ENCODE peak calls at places on chromosomes 16 and 17, in seven cellular contexts. T is psoas muscle, L is left ventricle myocardium inferior, G is cardiac muscle cell, H is sigmoid colon, C is tibial artery, D is upper lobe of right lung. Q is an unnamed sample.

GRCh38 chr16:80824623-80825364 is 20.4 kb upstream of the CDYL2 start:
- DNase-seq in D (no peak), C (peak; percentile 26), T (no peak), G (peak; percentile 79), H (no peak), L (no peak), Q (peak; percentile 68)

GRCh38 chr16:35480361-35480760 is 2020.9 kb downstream of the TP53TG3F start:
- DNase-seq in T (no peak), D (no peak), G (no peak), C (no peak), L (no peak), H (no peak), Q (no peak)

GRCh38 chr17:32490101-32490482 is 3.3 kb downstream of the CDK5R1 start:
- DNase-seq in T (no peak), H (no peak), D (peak; percentile 44), L (no peak), C (no peak), G (no peak), Q (no peak)

GRCh38 chr16:87540072-87540976 is 47.5 kb upstream of the ZCCHC14 start:
- DNase-seq in L (no peak), H (no peak), T (no peak), G (no peak), D (no peak), C (no peak), Q (no peak)

GRCh38 chr17:21199311-21199710 is 14.7 kb downstream of the TMEM11 start:
- DNase-seq in D (no peak), T (no peak), G (peak; percentile 89), L (no peak), C (no peak), H (no peak), Q (peak; percentile 19)

GRCh38 chr16:50428742-50429141 is 60.0 kb upstream of the BRD7 start:
- DNase-seq in H (no peak), T (no peak), D (no peak), L (no peak), G (no peak), C (no peak), Q (no peak)

GRCh38 chr17:45577571-45578279 is 87.2 kb upstream of the PLEKHM1 start:
- DNase-seq in T (no peak), C (no peak), H (no peak), D (no peak), L (no peak), G (no peak), Q (no peak)

GRCh38 chr16:31073073-31073822 is 792 bp downstream of the ZNF668 start:
- DNase-seq in G (peak; percentile 94), T (peak; percentile 95), D (peak; percentile 96), H (peak; percentile 95), C (peak; percentile 91), L (peak; percentile 93), Q (peak; percentile 52)

GRCh38 chr17:81712468-81713003 is 452 bp downstream of the SLC25A10 start:
- DNase-seq in L (no peak), H (peak; percentile 62), T (no peak), G (peak; percentile 32), D (no peak), C (no peak), Q (no peak)

GRCh38 chr16:89909777-89910716 is 8.6 kb upstream of the MC1R start:
- DNase-seq in L (peak; percentile 82), T (peak; percentile 83), G (peak; percentile 81), C (peak; percentile 75), H (peak; percentile 91), D (peak; percentile 87), Q (peak; percentile 49)

GRCh38 chr17:72661093-72661944 is 431.2 kb downstream of the SLC39A11 start:
- DNase-seq in L (no peak), H (no peak), T (no peak), C (no peak), D (no peak), G (no peak), Q (peak; percentile 97)

GRCh38 chr16:20383106-20384029 is 21.2 kb downstream of the PDILT start:
- DNase-seq in T (peak; percentile 16), C (peak; percentile 53), G (peak; percentile 76), H (peak; percentile 74), L (peak; percentile 19), D (no peak), Q (peak; percentile 55)

GRCh38 chr17:67717192-67717623 is 528 bp upstream of the NOL11 start:
- DNase-seq in C (no peak), D (no peak), L (no peak), H (no peak), G (no peak), T (no peak), Q (no peak)

GRCh38 chr16:86836503-86837125 is 258.3 kb downstream of the FOXL1 start:
- DNase-seq in T (no peak), D (no peak), C (no peak), G (peak; percentile 93), H (no peak), L (no peak), Q (peak; percentile 70)

GRCh38 chr17:65154770-65155589 is 17.8 kb downstream of the RGS9 start:
- DNase-seq in C (no peak), L (no peak), D (no peak), T (no peak), H (no peak), G (no peak), Q (peak; percentile 72)

GRCh38 chr16:77657016-77657415 is 65.3 kb upstream of the NUDT7 start:
- DNase-seq in D (no peak), G (peak; percentile 35), H (no peak), C (no peak), L (no peak), T (no peak), Q (no peak)

GRCh38 chr17:64641499-64641898 is 20.6 kb downstream of the SMURF2 start:
- DNase-seq in C (no peak), D (no peak), G (peak; percentile 87), T (no peak), H (no peak), L (no peak), Q (no peak)

GRCh38 chr16:29810699-29811169 is 1.3 kb upstream of the PRRT2 start:
- DNase-seq in C (no peak), D (no peak), G (no peak), T (no peak), H (no peak), L (no peak), Q (no peak)

GRCh38 chr17:57086069-57086930 is 1.3 kb downstream of the AKAP1 start:
- DNase-seq in C (peak; percentile 29), G (no peak), L (no peak), D (peak; percentile 74), T (no peak), H (peak; percentile 75), Q (peak; percentile 38)

GRCh38 chr17:2949469-2950044 is 113.8 kb downstream of the OR1D5 start:
- DNase-seq in D (peak; percentile 46), T (peak; percentile 65), L (no peak), C (no peak), H (no peak), G (peak; percentile 59), Q (peak; percentile 90)

GRCh38 chr16:1296688-1297412 is 12.6 kb upstream of the UBE2I start:
- DNase-seq in G (no peak), L (no peak), D (no peak), H (no peak), C (no peak), T (no peak), Q (peak; percentile 92)

GRCh38 chr17:45168991-45169752 is 7.5 kb downstream of the HEXIM2 start:
- DNase-seq in T (no peak), C (no peak), D (no peak), G (no peak), H (no peak), L (no peak), Q (no peak)

GRCh38 chr17:74119049-74119580 is 84.4 kb upstream of the RPL38 start:
- DNase-seq in L (no peak), H (peak; percentile 29), T (no peak), D (peak; percentile 37), C (no peak), G (no peak), Q (no peak)

GRCh38 chr16:783404-784161 is 4.6 kb downstream of the RPUSD1 start:
- DNase-seq in D (no peak), T (peak; percentile 43), C (no peak), L (peak; percentile 30), H (no peak), G (peak; percentile 30), Q (peak; percentile 12)

GRCh38 chr17:56804454-56804853 is 29.3 kb downstream of the C17orf67 start:
- DNase-seq in H (no peak), G (no peak), C (no peak), D (no peak), T (no peak), L (no peak), Q (no peak)

GRCh38 chr17:31015639-31016038 is 44.8 kb downstream of the RNF135 start:
- DNase-seq in D (no peak), T (no peak), C (no peak), H (no peak), L (no peak), G (no peak), Q (no peak)
- TF ChIP-seq CTCF in D (no peak), T (no peak), C (no peak), H (no peak), L (peak; percentile 23), G (no peak), Q (no peak)

GRCh38 chr16:19290860-19291259 is 5.3 kb downstream of the CLEC19A start:
- DNase-seq in L (no peak), H (no peak), D (no peak), C (no peak), G (no peak), T (no peak), Q (no peak)
- H3K27me3 ChIP-seq in L (peaks cover 52% of the 10 kb centered on the region), H (no peaks in the 10 kb centered on the region), D (no peaks in the 10 kb centered on the region), C (no peaks in the 10 kb centered on the region), G (no peaks in the 10 kb centered on the region), T (no peaks in the 10 kb centered on the region), Q (peaks cover 1% of the 10 kb centered on the region)

DNA sequence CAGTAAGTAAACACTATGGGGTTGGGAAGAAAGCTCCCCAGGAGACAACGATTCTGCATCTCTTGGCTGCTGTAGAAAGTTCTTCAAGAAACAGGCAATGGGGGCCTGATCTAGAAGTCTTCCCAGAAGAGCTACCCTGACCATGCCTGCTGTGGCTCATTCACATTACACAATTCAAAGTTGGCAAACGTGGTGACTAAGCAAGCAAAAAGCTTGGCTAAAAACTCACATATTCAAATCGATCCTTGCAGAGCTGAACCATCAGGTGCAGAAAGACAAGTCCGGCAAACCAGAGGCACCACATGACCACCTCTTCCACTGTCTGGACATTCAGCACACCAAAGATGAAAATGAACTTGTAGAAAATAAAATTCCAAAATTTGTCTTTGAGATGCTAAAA is 16.1 kb downstream of the AMFR start:
- DNase-seq in C (no peak), H (no peak), T (no peak), G (peak; percentile 53), D (no peak), L (no peak), Q (peak; percentile 89)
- H3K36me3 ChIP-seq in C (peaks cover 55% of the 10 kb centered on the region), H (no peaks in the 10 kb centered on the region), T (peaks cover 15% of the 10 kb centered on the region), G (peaks cover 32% of the 10 kb centered on the region), D (peaks cover 63% of the 10 kb centered on the region), L (peaks cover 79% of the 10 kb centered on the region), Q (peaks cover 7% of the 10 kb centered on the region)

DNA sequence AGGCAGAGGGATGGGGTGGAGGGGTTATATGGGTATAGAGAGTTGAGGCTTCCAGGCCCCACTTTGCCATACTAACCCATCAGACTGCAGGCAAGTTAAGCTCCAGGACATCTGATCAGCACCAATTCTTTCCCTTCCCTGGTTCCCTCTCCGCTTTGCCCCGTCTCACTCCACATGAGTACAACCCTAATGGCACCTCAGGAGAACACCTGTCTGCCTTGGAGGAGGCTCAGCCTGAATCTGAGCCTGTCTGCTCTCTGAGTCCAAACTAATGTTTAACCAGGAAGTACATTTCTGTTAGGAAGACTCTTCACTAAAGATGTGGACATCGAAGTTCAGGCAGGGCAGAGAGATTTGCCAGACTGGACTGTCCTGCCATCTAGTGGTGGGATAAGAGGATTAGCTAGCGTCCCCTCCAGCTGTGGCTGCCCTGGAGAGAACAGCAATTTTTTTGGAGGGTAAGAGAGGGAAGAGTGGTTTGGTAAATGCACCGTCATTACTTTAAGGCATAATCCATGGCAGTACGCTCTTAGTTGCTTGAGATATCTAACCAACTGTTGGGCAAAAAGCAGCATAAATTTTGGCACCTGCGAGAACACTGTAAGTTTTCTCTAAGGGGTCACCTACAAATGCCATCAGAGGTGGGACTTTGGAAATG is 29.2 kb upstream of the LRRC75A start:
- DNase-seq in D (no peak), L (peak; percentile 50), T (peak; percentile 65), G (peak; percentile 94), H (peak; percentile 91), C (peak; percentile 57), Q (peak; percentile 73)
- TF ChIP-seq CTCF in D (peak; percentile 92), L (peak; percentile 95), T (peak; percentile 92), G (peak; percentile 90), H (peak; percentile 92), C (peak; percentile 87), Q (peak; percentile 82)

Q was measured in bronchial epithelial cell.